ENCODE peak calls at places on chromosomes 16 and 17, in six cellular contexts. Z is A673, C is fibroblast of lung, J is heart right ventricle, D is mesenchymal stem cell, P is cardiac muscle cell. F is an unnamed sample.

GRCh38 chr17:64130559-64131001 is 636 bp upstream of the ERN1 start:
- DNase-seq in C (peak; percentile 48), D (peak; percentile 87), J (no peak), P (peak; percentile 81), Z (no peak), F (no peak)

GRCh38 chr17:48624544-48625501 is 1.3 kb downstream of the HOXB9 start:
- DNase-seq in P (no peak), Z (peak; percentile 70), D (peak; percentile 76), C (no peak), J (no peak), F (no peak)

GRCh38 chr17:37518816-37519215 is 29.1 kb downstream of the DUSP14 start:
- DNase-seq in C (no peak), J (no peak), Z (no peak), D (no peak), P (peak; percentile 19), F (no peak)

GRCh38 chr17:53122966-53123365 is 699.8 kb upstream of the KIF2B start:
- DNase-seq in P (no peak), J (no peak), D (no peak), Z (no peak), C (no peak), F (no peak)

GRCh38 chr17:37391146-37391545 is 15.4 kb downstream of the C17orf78 start:
- DNase-seq in J (no peak), C (peak; percentile 29), D (peak; percentile 34), Z (peak; percentile 6), P (no peak), F (no peak)

GRCh38 chr17:2803971-2804370 is 7.7 kb downstream of the RAP1GAP2 start:
- DNase-seq in C (no peak), D (no peak), J (no peak), P (no peak), Z (no peak), F (no peak)

GRCh38 chr17:17300624-17301568 is 2.3 kb upstream of the NT5M start:
- DNase-seq in Z (peak; percentile 51), J (peak; percentile 44), P (peak; percentile 62), D (peak; percentile 72), C (peak; percentile 54), F (peak; percentile 31)

GRCh38 chr16:70665113-70665694 is 18.8 kb downstream of the IL34 start:
- DNase-seq in P (no peak), D (no peak), Z (no peak), J (no peak), C (no peak), F (no peak)

GRCh38 chr17:49998836-49999511 is 4.0 kb upstream of the DLX3 start:
- DNase-seq in P (no peak), Z (no peak), J (no peak), D (no peak), C (no peak), F (no peak)

GRCh38 chr17:77440571-77440981 is 299.8 kb downstream of the SEC14L1 start:
- DNase-seq in D (no peak), Z (no peak), C (no peak), P (no peak), J (no peak), F (peak; percentile 54)

GRCh38 chr17:64496786-64497564 is at the start of gene POLG2:
- DNase-seq in D (peak; percentile 95), Z (peak; percentile 97), J (peak; percentile 94), P (peak; percentile 95), C (peak; percentile 93), F (peak; percentile 93)

GRCh38 chr16:3618782-3619166 is 7.4 kb upstream of the SLX4 start:
- DNase-seq in Z (no peak), J (no peak), C (no peak), P (no peak), D (peak; percentile 6), F (no peak)

GRCh38 chr17:78258323-78259229 is 27.1 kb downstream of the TMEM235 start:
- DNase-seq in Z (peak; percentile 86), P (peak; percentile 77), C (peak; percentile 32), J (peak; percentile 75), D (peak; percentile 59), F (peak; percentile 85)

GRCh38 chr16:61581417-61582046 is 454.7 kb downstream of the CDH8 start:
- DNase-seq in Z (no peak), P (no peak), C (no peak), D (no peak), J (no peak), F (no peak)

GRCh38 chr16:69726313-69727060 is at the start of gene NQO1:
- DNase-seq in C (peak; percentile 98), D (peak; percentile 99), J (peak; percentile 91), Z (peak; percentile 93), P (peak; percentile 99), F (peak; percentile 65)

GRCh38 chr17:19753049-19753444 is 4.9 kb upstream of the ALDH3A1 start:
- DNase-seq in D (peak; percentile 32), Z (no peak), P (peak; percentile 73), C (peak; percentile 87), J (peak; percentile 64), F (no peak)

GRCh38 chr16:1538804-1539520 is 5.5 kb downstream of the TMEM204 start:
- DNase-seq in D (no peak), P (no peak), Z (no peak), C (no peak), J (peak; percentile 24), F (no peak)

GRCh38 chr16:2836646-2837508 is 6.8 kb downstream of the ZG16B start:
- DNase-seq in D (peak; percentile 15), P (no peak), C (peak; percentile 21), Z (no peak), J (no peak), F (no peak)

GRCh38 chr17:58156839-58157803 is 8.9 kb downstream of the OR4D1 start:
- DNase-seq in C (peak; percentile 9), D (peak; percentile 3), P (peak; percentile 9), Z (no peak), J (peak; percentile 37), F (peak; percentile 48)

GRCh38 chr17:4576729-4577322 is 7.5 kb upstream of the SMTNL2 start:
- DNase-seq in D (peak; percentile 36), Z (no peak), J (no peak), C (no peak), P (peak; percentile 31), F (no peak)

GRCh38 chr17:4573115-4573514 is 11.2 kb upstream of the SMTNL2 start:
- DNase-seq in D (no peak), C (no peak), Z (no peak), J (no peak), P (no peak), F (no peak)

GRCh38 chr17:4574448-4575045 is 9.8 kb upstream of the SMTNL2 start:
- DNase-seq in P (no peak), C (no peak), J (no peak), D (no peak), Z (no peak), F (no peak)

GRCh38 chr17:4572131-4572530 is 11.8 kb upstream of the GGT6 start:
- DNase-seq in J (no peak), C (no peak), P (peak; percentile 41), Z (no peak), D (no peak), F (no peak)

GRCh38 chr17:4573682-4574081 is 10.6 kb upstream of the SMTNL2 start:
- DNase-seq in J (peak; percentile 58), P (no peak), Z (no peak), C (no peak), D (peak; percentile 39), F (peak; percentile 67)
- H3K27ac ChIP-seq in J (no peak overlapping the region), P (peak overlapping the region; percentile 5), Z (no peak overlapping the region), C (no peak overlapping the region), D (no peak overlapping the region), F (no peak overlapping the region)

GRCh38 chr16:83137326-83137770 is 510.6 kb downstream of the CDH13 start:
- DNase-seq in Z (no peak), P (peak; percentile 89), C (peak; percentile 94), D (peak; percentile 86), J (no peak), F (no peak)

GRCh38 chr16:83138976-83139690 is 512.4 kb downstream of the CDH13 start:
- DNase-seq in P (no peak), Z (no peak), C (no peak), D (no peak), J (no peak), F (no peak)

GRCh38 chr16:83136924-83137323 is 510.2 kb downstream of the CDH13 start:
- DNase-seq in D (no peak), J (no peak), Z (no peak), C (no peak), P (no peak), F (no peak)

GRCh38 chr16:83138512-83138911 is 511.7 kb downstream of the CDH13 start:
- DNase-seq in Z (no peak), P (no peak), D (no peak), J (no peak), C (no peak), F (no peak)

DNA sequence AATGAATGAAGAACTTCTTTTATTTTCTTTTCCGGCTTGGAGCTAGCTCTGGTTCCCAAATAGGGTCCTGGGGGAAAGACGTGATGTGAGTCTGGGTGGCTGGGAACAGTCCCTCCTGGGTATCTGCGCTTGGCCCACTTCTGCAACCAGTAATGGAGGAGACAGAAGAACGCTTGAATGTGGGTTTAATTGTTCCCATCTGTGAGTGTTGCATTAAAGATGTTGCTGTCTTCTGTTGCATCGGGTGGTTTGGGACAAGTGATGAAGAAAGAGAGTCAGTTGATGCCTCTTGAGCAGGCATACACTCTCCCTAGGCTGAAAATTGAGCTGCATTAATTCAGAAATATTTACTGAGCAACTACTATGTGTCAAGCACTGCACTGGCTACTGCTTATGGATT is 511.1 kb downstream of the CDH13 start:
- DNase-seq in P (no peak), Z (no peak), J (no peak), C (no peak), D (no peak), F (no peak)
- H3K4me3 ChIP-seq in P (no peak overlapping the region), Z (no peak overlapping the region), J (peak overlapping the region; percentile 28), C (peak overlapping the region; percentile 36), D (peak overlapping the region; percentile 67), F (no peak overlapping the region)

DNA sequence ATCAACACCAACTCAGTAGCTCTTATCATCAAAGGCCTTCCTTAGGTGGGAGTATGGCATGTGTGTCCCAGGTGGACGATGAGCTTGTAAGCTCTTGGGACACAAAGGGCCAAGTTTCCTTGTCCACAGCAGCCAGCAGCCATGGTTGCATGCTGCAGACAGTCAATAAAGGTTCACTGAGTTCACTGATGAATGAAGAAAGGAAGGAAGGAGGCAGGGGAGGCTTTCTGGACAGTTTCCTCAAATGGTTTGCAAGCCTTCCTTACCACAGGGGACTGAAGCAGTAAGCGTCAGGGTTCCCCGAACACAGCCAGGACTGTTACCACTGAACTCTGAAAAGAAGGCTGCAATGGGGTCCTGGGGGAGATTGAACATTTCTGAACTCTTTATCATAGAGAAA is 111.1 kb downstream of the GAS7 start:
- DNase-seq in D (no peak), P (peak; percentile 25), J (no peak), Z (no peak), C (no peak), F (no peak)
- H3K27me3 ChIP-seq in D (no peaks in the 10 kb centered on the region), P (no peaks in the 10 kb centered on the region), J (no peaks in the 10 kb centered on the region), Z (no peaks in the 10 kb centered on the region), C (no peaks in the 10 kb centered on the region), F (no peaks in the 10 kb centered on the region)

GRCh38 chr16:56871172-56871593 is 6.2 kb downstream of the SLC12A3 start:
- DNase-seq in Z (no peak), P (peak; percentile 38), D (peak; percentile 77), C (peak; percentile 27), J (no peak), F (no peak)

GRCh38 chr16:56876048-56876447 is 11.0 kb downstream of the SLC12A3 start:
- DNase-seq in D (no peak), Z (no peak), J (no peak), C (no peak), P (no peak), F (no peak)

GRCh38 chr16:56877783-56878182 is 12.8 kb downstream of the SLC12A3 start:
- DNase-seq in J (no peak), Z (no peak), D (no peak), C (no peak), P (no peak), F (no peak)

GRCh38 chr16:56872863-56873391 is 7.9 kb downstream of the SLC12A3 start:
- DNase-seq in D (peak; percentile 60), J (no peak), C (no peak), Z (no peak), P (no peak), F (no peak)

GRCh38 chr16:56874800-56875199 is 9.8 kb downstream of the SLC12A3 start:
- DNase-seq in P (peak; percentile 26), Z (no peak), C (peak; percentile 73), J (no peak), D (peak; percentile 5), F (no peak)
- H3K27ac ChIP-seq in P (peak overlapping the region; percentile 0), Z (no peak overlapping the region), C (no peak overlapping the region), J (no peak overlapping the region), D (no peak overlapping the region), F (no peak overlapping the region)

F was measured in naive thymus-derived CD4-positive, alpha-beta T cell.